ENCODE peak calls at places on chromosomes 11 and 22, in ten cellular contexts. P is gastrocnemius medialis; X is HCT116; K is ovary; O is stomach; H is astrocyte of the cerebellum; L is HFF-Myc; T is BJ; Q is neural progenitor cell; S is CD4-positive, alpha-beta T cell. V is an unnamed sample.

GRCh38 chr22:48663297-48663696 is 1164.4 kb downstream of the BRD1 start:
- DNase-seq in X (peak; percentile 7), L (no peak), P (no peak), T (no peak), H (no peak), O (no peak), Q (peak; percentile 33), K (no peak), S (no peak), V (no peak)

GRCh38 chr11:104581246-104581980 is 316.8 kb downstream of the CASP12 start:
- DNase-seq in X (no peak), L (no peak), K (no peak), Q (peak; percentile 61), O (no peak), T (no peak), S (no peak), H (no peak), P (no peak), V (no peak)

GRCh38 chr11:73579641-73580434 is 18.1 kb downstream of the FAM168A start:
- DNase-seq in O (no peak), T (no peak), P (no peak), H (no peak), L (no peak), S (no peak), Q (no peak), K (no peak), X (no peak), V (no peak)

GRCh38 chr11:10304495-10305261 is at the start of gene ADM:
- DNase-seq in H (peak; percentile 82), T (peak; percentile 71), L (no peak), S (no peak), K (peak; percentile 91), O (peak; percentile 87), Q (peak; percentile 86), X (peak; percentile 91), P (peak; percentile 78), V (peak; percentile 82)

GRCh38 chr22:49667236-49667635 is 160.4 kb downstream of the BRD1 start:
- DNase-seq in K (no peak), L (no peak), T (no peak), X (no peak), P (no peak), H (no peak), O (no peak), Q (no peak), S (no peak), V (peak; percentile 64)

GRCh38 chr11:122737951-122738693 is 82.6 kb downstream of the UBASH3B start:
- DNase-seq in X (no peak), H (no peak), Q (peak; percentile 33), S (no peak), L (no peak), K (no peak), O (no peak), P (no peak), T (no peak), V (no peak)

GRCh38 chr11:130439876-130440275 is 8.6 kb upstream of the ADAMTS15 start:
- DNase-seq in T (no peak), H (no peak), L (no peak), S (no peak), P (no peak), O (no peak), Q (no peak), X (no peak), K (no peak), V (no peak)

GRCh38 chr11:95593101-95593500 is 196.5 kb downstream of the FAM76B start:
- DNase-seq in X (no peak), O (no peak), S (no peak), Q (no peak), K (no peak), T (no peak), H (no peak), P (no peak), L (no peak), V (no peak)

GRCh38 chr11:126929186-126930085 is 71.1 kb downstream of the KIRREL3 start:
- DNase-seq in T (peak; percentile 57), O (no peak), Q (no peak), H (peak; percentile 52), K (no peak), S (no peak), P (no peak), X (no peak), L (no peak), V (no peak)

GRCh38 chr11:82960779-82961143 is 59.2 kb downstream of the DDIAS start:
- DNase-seq in Q (no peak), T (no peak), H (no peak), L (no peak), O (no peak), K (no peak), X (no peak), P (no peak), S (no peak), V (no peak)

GRCh38 chr22:17119481-17120202 is 1.5 kb downstream of the TMEM121B start:
- DNase-seq in P (no peak), L (no peak), T (no peak), H (no peak), Q (peak; percentile 69), K (no peak), O (no peak), S (no peak), X (no peak), V (no peak)
- TF ChIP-seq CTCF in P (peak; percentile 56), L (peak; percentile 26), T (no peak), H (peak; percentile 6), Q (peak; percentile 50), K (no peak), O (no peak), S (no peak), X (peak; percentile 30), V (peak; percentile 67)

GRCh38 chr11:125315088-125315740 is 150.7 kb downstream of the PKNOX2 start:
- DNase-seq in H (no peak), Q (no peak), T (no peak), X (no peak), K (peak; percentile 81), S (no peak), P (no peak), L (no peak), O (peak; percentile 49), V (no peak)

GRCh38 chr11:125319649-125320048 is 155.1 kb downstream of the PKNOX2 start:
- DNase-seq in Q (no peak), P (no peak), H (no peak), O (no peak), X (no peak), L (no peak), K (no peak), S (no peak), T (no peak), V (no peak)

GRCh38 chr11:125317416-125317815 is 152.9 kb downstream of the PKNOX2 start:
- DNase-seq in O (no peak), K (no peak), L (no peak), T (no peak), H (no peak), P (no peak), S (no peak), Q (no peak), X (no peak), V (no peak)

GRCh38 chr11:125322317-125322716 is 157.8 kb downstream of the PKNOX2 start:
- DNase-seq in H (no peak), K (no peak), X (no peak), O (no peak), Q (no peak), S (no peak), P (no peak), T (no peak), L (no peak), V (no peak)

GRCh38 chr11:125320347-125321122 is 156.0 kb downstream of the PKNOX2 start:
- DNase-seq in K (no peak), X (no peak), T (no peak), O (no peak), S (no peak), Q (no peak), P (no peak), L (no peak), H (no peak), V (no peak)
- TF ChIP-seq CTCF in K (no peak), X (no peak), T (no peak), O (no peak), S (no peak), Q (peak; percentile 14), P (no peak), L (no peak), H (no peak), V (no peak)

GRCh38 chr11:19116971-19117759 is at the start of gene ZDHHC13:
- DNase-seq in P (peak; percentile 76), X (peak; percentile 80), S (peak; percentile 92), Q (peak; percentile 94), H (peak; percentile 64), T (peak; percentile 55), O (peak; percentile 98), K (peak; percentile 89), L (peak; percentile 44), V (peak; percentile 92)
- TF ChIP-seq CTCF in P (no peak), X (peak; percentile 52), S (no peak), Q (peak; percentile 47), H (peak; percentile 49), T (peak; percentile 68), O (peak; percentile 13), K (no peak), L (peak; percentile 44), V (peak; percentile 39)

GRCh38 chr11:32288276-32288675 is 147.1 kb downstream of the WT1 start:
- DNase-seq in T (no peak), Q (peak; percentile 21), O (no peak), H (no peak), L (no peak), P (no peak), S (no peak), X (no peak), K (no peak), V (no peak)
- TF ChIP-seq CTCF in T (no peak), Q (peak; percentile 47), O (no peak), H (peak; percentile 8), L (no peak), P (no peak), S (no peak), X (peak; percentile 39), K (no peak), V (peak; percentile 45)

GRCh38 chr11:110883266-110883665 is 171.0 kb upstream of the ARHGAP20 start:
- DNase-seq in O (no peak), T (no peak), X (no peak), L (no peak), H (no peak), P (no peak), K (no peak), S (no peak), Q (peak; percentile 18), V (no peak)
- TF ChIP-seq CTCF in O (no peak), T (no peak), X (no peak), L (no peak), H (no peak), P (no peak), K (no peak), S (no peak), Q (no peak), V (no peak)